ENCODE peak calls at places on chromosomes 5 and 9, in four cellular contexts. L is heart right ventricle, Y is ovary, S is HCT116. K is an unnamed sample.

GRCh38 chr5:10689391-10690081 is 71.5 kb downstream of the DAP start:
- DNase-seq in L (no peak), Y (no peak), S (no peak), K (no peak)

GRCh38 chr5:124544366-124545055 is 201.9 kb downstream of the ZNF608 start:
- DNase-seq in L (no peak), Y (no peak), S (peak; percentile 4), K (no peak)

GRCh38 chr5:178627259-178627598 is 379 bp upstream of the CLK4 start:
- DNase-seq in L (no peak), Y (no peak), S (no peak), K (no peak)

GRCh38 chr5:104199771-104200170 is 637.2 kb upstream of the NUDT12 start:
- DNase-seq in L (no peak), Y (no peak), S (no peak), K (no peak)

GRCh38 chr5:144189800-144190429 is 19.2 kb downstream of the KCTD16 start:
- DNase-seq in L (no peak), Y (no peak), S (no peak), K (peak; percentile 53)

GRCh38 chr9:95091971-95092320 is 225.6 kb downstream of the FANCC start:
- DNase-seq in L (no peak), Y (no peak), S (no peak), K (no peak)

GRCh38 chr9:78441822-78442431 is 145.0 kb downstream of the PSAT1 start:
- DNase-seq in L (no peak), Y (no peak), S (no peak), K (no peak)

GRCh38 chr9:21906878-21907277 is 87.3 kb downstream of the CDKN2A start:
- DNase-seq in L (no peak), Y (no peak), S (no peak), K (no peak)

GRCh38 chr9:127541865-127542264 is 70.2 kb upstream of the STXBP1 start:
- DNase-seq in L (no peak), Y (no peak), S (no peak), K (peak; percentile 87)

GRCh38 chr5:165560641-165561040 is 2055.2 kb downstream of the MAT2B start:
- DNase-seq in L (no peak), Y (no peak), S (no peak), K (no peak)

GRCh38 chr9:111674319-111674718 is 12.9 kb downstream of the GNG10 start:
- DNase-seq in L (no peak), Y (no peak), S (no peak), K (no peak)

GRCh38 chr9:110114086-110114887 is 93.7 kb downstream of the C9orf152 start:
- DNase-seq in L (no peak), Y (no peak), S (no peak), K (no peak)

GRCh38 chr5:72478276-72478675 is 28.9 kb downstream of the ZNF366 start:
- DNase-seq in L (no peak), Y (no peak), S (no peak), K (no peak)

GRCh38 chr9:34179528-34180138 is 790 bp downstream of the UBAP1 start:
- DNase-seq in L (no peak), Y (no peak), S (no peak), K (no peak)

GRCh38 chr9:101268426-101268825 is 116.4 kb downstream of the BAAT start:
- DNase-seq in L (no peak), Y (no peak), S (no peak), K (no peak)

GRCh38 chr5:157548513-157549282 is 26.9 kb downstream of the ADAM19 start:
- DNase-seq in L (no peak), Y (no peak), S (no peak), K (no peak)

GRCh38 chr9:111599092-111599947 is at the start of gene PTGR1:
- DNase-seq in L (peak; percentile 90), Y (peak; percentile 85), S (peak; percentile 81), K (peak; percentile 91)

GRCh38 chr9:35396560-35397215 is 93.2 kb upstream of the RUSC2 start:
- DNase-seq in L (peak; percentile 23), Y (no peak), S (no peak), K (no peak)

GRCh38 chr5:110288766-110289165 is 437.7 kb downstream of the TMEM232 start:
- DNase-seq in L (no peak), Y (no peak), S (no peak), K (no peak)

GRCh38 chr5:126674145-126674544 is 73.4 kb downstream of the PHAX start:
- DNase-seq in L (no peak), Y (no peak), S (no peak), K (no peak)

GRCh38 chr9:129962889-129963703 is 79.9 kb downstream of the FNBP1 start:
- DNase-seq in L (peak; percentile 56), Y (peak; percentile 26), S (no peak), K (no peak)

GRCh38 chr9:115106642-115107041 is 11.3 kb downstream of the TNC start:
- DNase-seq in L (no peak), Y (no peak), S (no peak), K (no peak)

GRCh38 chr9:115104908-115105307 is 13.0 kb downstream of the TNC start:
- DNase-seq in L (no peak), Y (no peak), S (no peak), K (no peak)

GRCh38 chr9:115107701-115108100 is 10.3 kb downstream of the TNC start:
- DNase-seq in L (no peak), Y (no peak), S (no peak), K (no peak)

GRCh38 chr9:115103746-115104477 is 14.0 kb downstream of the TNC start:
- DNase-seq in L (no peak), Y (no peak), S (no peak), K (no peak)

DNA sequence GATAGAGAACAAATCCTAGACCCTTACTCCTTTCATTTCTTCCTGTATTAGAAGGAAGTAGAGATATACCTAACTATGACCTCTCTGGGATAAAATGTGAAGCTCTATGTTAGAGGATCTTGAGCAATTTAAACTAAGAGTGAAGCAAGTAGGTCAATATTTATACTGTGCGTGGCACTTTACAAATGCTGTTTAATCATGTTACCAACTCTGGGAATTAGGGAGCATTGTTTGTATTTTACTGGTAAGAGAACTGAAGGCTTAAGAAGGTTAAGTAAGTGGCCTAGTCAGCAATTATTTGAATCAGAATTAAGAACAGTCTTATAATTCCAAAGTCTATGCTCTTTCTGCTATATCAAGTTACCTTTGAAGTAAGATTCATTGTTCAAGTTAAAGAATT is 12.0 kb downstream of the TNC start:
- DNase-seq in L (no peak), Y (no peak), S (no peak), K (no peak)
- H3K27ac ChIP-seq in L (no peak overlapping the region), Y (no peak overlapping the region), S (no peak overlapping the region), K (no peak overlapping the region)

DNA sequence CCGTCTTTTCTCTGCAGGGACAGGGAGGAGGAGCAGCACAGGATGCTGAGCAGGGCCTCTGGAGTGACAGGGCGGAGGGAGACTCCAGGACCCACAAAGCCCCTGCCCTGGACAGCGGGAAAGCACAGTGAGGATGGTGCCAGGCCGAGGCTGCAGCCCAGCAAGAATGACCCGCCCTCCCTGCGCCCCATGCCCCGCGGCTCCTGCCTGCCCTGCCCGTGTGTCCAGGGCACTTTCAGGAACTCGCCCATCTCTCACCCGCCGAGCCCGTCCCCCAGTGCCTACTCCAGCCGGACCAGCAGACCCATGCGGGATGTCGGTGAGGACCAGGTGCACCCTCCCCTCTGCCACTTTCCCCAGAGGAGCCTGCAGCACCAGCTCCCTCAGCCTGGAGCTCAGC is 9.1 kb upstream of the EXOC3 start:
- DNase-seq in L (no peak), Y (no peak), S (no peak), K (peak; percentile 70)
- H3K27me3 ChIP-seq in L (peaks cover 24% of the 10 kb centered on the region), Y (no peaks in the 10 kb centered on the region), S (no peaks in the 10 kb centered on the region), K (no peaks in the 10 kb centered on the region)

DNA sequence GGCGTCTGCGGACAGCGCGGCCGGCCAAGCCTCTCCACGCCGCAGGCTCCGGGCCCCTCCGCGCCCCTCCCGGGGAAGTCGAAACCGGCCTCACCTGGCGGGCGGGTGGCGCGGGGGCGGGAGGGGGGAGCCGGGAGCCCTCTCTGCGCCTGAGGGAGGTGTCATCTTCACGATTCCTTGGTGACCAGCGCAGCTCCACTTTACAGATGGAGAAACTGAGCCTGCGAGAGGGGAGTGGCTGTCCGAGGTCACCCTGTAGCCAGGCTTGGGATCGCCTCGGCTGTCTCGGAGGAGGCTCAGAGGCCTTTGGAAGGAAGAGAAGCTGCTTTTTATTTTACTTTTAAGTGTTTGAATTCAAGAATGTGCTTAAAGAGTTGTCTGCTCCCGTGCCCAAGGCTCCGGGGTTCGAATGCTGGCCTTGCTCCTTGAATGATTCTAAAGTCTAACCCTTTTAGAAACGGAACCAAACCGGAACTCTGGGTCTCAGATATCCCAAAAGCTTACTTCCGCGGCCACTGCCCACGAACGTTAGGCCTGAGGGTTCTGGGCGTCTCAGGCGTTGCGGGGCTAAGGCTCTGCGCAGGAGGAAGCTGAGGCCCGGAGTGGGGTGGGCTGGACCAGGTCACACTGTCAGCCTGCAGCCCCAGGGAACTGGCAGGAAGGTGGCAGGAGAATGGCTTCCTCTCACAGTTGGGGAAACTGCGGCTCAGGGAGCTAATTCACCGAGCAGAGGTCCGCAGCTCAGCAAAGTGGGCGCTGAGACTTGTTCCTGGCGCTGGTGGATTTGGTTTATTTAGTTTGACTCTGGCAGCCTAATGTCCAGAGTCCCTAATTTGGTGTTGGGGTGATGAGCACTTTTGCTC is 827 bp downstream of the SUSD3 start:
- DNase-seq in L (no peak), Y (peak; percentile 45), S (no peak), K (no peak)
- H3K4me1 ChIP-seq in L (peaks cover 77% of the 10 kb centered on the region), Y (peaks cover 37% of the 10 kb centered on the region), S (peaks cover 14% of the 10 kb centered on the region), K (no peaks in the 10 kb centered on the region)

DNA sequence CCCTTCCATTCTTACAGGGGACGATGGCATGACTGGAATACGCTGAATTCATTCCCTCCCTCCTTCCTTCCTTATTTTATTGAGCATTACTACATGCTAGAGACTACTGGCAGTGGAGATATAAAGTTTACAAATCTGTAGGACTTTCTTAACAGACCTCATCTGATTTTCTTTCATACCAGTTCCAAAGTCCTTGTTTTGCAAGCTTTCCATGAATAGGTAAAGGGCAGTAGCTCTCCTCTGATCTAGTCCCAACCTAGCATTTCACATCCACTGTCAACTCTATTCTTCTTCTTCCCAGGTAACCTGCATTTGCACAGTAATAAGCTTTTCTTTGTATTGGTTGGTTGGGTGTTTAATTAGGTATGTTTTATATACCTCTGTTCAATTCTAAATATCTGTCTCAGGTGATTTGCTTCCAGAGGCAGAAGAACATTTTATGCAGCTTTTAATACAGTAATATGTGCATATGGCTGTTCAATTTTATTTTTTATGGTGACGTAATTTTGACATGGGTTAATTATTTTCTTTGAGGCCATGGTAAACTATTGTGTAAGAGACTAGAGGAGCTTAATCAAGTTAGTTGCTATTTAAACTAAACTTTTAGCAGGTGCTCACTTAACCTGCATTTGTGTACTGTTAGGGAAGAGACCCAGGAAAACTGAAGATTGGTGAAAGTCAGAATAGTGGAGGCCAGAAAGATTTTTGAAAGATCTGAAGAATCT is 150.9 kb downstream of the ARHGAP26 start:
- DNase-seq in L (no peak), Y (no peak), S (no peak), K (no peak)
- H3K27ac ChIP-seq in L (no peak overlapping the region), Y (no peak overlapping the region), S (no peak overlapping the region), K (no peak overlapping the region)

DNA sequence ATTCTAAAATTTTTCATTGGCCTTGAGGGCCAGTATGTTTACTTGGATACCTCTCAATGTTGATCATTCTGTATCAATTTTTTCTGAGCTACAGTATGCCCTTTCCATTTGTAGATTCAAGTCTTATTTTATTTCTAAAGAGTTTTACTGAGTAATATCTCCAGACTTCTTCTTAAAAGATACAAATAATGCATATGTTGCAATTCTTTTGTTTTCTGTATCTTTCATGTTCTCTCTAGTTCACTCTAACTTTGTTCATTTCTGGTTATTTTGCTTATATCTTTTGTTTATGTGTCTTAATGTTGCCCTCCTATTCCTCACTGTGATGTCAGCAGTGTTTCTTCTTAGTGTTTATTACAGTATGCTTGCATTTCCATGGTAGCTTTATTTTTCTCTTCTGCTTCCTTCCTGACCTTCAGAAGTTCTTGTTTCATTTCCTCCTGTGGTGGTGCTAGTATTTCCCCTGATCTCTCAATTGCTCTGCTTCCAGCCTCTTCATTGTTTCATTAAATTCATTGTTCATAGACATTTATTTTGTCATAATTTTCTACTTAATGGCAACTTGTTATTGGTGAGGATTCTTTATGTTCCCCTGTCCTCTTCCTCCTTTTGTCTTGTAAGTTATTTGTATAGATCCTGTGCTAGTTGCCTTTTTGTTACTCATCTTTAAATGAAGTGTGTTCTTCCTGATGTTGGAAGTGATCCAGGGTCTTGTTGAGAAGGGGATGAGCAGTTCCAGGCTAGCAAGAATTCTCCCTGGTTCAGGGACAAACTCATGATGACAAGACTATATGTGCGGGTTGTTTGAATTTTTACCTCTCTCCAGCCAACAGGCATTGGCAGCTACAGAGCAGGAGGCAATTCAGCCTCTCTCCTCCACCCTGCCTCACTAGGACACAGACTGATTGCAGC is 160.8 kb downstream of the DEPDC1B start:
- DNase-seq in L (no peak), Y (no peak), S (no peak), K (no peak)
- H3K27me3 ChIP-seq in L (no peaks in the 10 kb centered on the region), Y (no peaks in the 10 kb centered on the region), S (peaks cover 30% of the 10 kb centered on the region), K (no peaks in the 10 kb centered on the region)